ENCODE peak calls at places on chromosomes 1 and 21, in four cellular contexts. One of them, this sample, is unnamed.

GRCh38 chr1:200147094-200147493 is 119.6 kb downstream of the NR5A2 start:
- DNase-seq in GM23248: no peak
- DNase-seq in fibroblast of mammary gland: no peak
- DNase-seq in sigmoid colon: no peak
- DNase-seq in this sample: no peak

GRCh38 chr1:53303651-53304515 is 24.0 kb downstream of the LRP8 start:
- DNase-seq in GM23248: no peak
- DNase-seq in sigmoid colon: no peak
- DNase-seq in fibroblast of mammary gland: no peak
- DNase-seq in this sample: no peak

GRCh38 chr21:45768011-45768740 is 124.7 kb downstream of the PCBP3 start:
- DNase-seq in GM23248: peak
- DNase-seq in sigmoid colon: no peak
- DNase-seq in fibroblast of mammary gland: peak
- DNase-seq in this sample: no peak

GRCh38 chr1:63101336-63101735 is 221.0 kb upstream of the FOXD3 start:
- DNase-seq in sigmoid colon: no peak
- DNase-seq in GM23248: no peak
- DNase-seq in fibroblast of mammary gland: no peak
- DNase-seq in this sample: no peak

GRCh38 chr1:212062832-212063438 is 27.4 kb downstream of the DTL start:
- DNase-seq in GM23248: peak
- DNase-seq in fibroblast of mammary gland: peak
- DNase-seq in sigmoid colon: no peak
- DNase-seq in this sample: peak

GRCh38 chr1:43049487-43049886 is 90.8 kb upstream of the SLC2A1 start:
- DNase-seq in fibroblast of mammary gland: no peak
- DNase-seq in sigmoid colon: no peak
- DNase-seq in GM23248: no peak
- DNase-seq in this sample: no peak

GRCh38 chr1:162141273-162142023 is 72.0 kb downstream of the NOS1AP start:
- DNase-seq in GM23248: peak
- DNase-seq in sigmoid colon: no peak
- DNase-seq in fibroblast of mammary gland: peak
- DNase-seq in this sample: no peak

GRCh38 chr1:183567584-183567983 is 22.7 kb downstream of the NCF2 start:
- DNase-seq in sigmoid colon: no peak
- DNase-seq in fibroblast of mammary gland: peak
- DNase-seq in GM23248: peak
- DNase-seq in this sample: no peak

GRCh38 chr1:111706921-111707320 is 32.3 kb downstream of the INKA2 start:
- DNase-seq in GM23248: no peak
- DNase-seq in fibroblast of mammary gland: peak
- DNase-seq in sigmoid colon: no peak
- DNase-seq in this sample: no peak

GRCh38 chr1:209076688-209077087 is 506.8 kb upstream of the CAMK1G start:
- DNase-seq in fibroblast of mammary gland: peak
- DNase-seq in sigmoid colon: no peak
- DNase-seq in GM23248: peak
- DNase-seq in this sample: no peak

GRCh38 chr21:32886339-32886738 is 114.8 kb upstream of the PAXBP1 start:
- DNase-seq in fibroblast of mammary gland: peak
- DNase-seq in sigmoid colon: no peak
- DNase-seq in GM23248: no peak
- DNase-seq in this sample: peak

GRCh38 chr1:1019122-1019999 is 559 bp upstream of the AGRN start:
- DNase-seq in sigmoid colon: peak
- DNase-seq in fibroblast of mammary gland: peak
- DNase-seq in GM23248: peak
- DNase-seq in this sample: peak

GRCh38 chr1:37497832-37498231 is 16.7 kb downstream of the MEAF6 start:
- DNase-seq in GM23248: no peak
- DNase-seq in fibroblast of mammary gland: no peak
- DNase-seq in sigmoid colon: no peak
- DNase-seq in this sample: no peak

DNA sequence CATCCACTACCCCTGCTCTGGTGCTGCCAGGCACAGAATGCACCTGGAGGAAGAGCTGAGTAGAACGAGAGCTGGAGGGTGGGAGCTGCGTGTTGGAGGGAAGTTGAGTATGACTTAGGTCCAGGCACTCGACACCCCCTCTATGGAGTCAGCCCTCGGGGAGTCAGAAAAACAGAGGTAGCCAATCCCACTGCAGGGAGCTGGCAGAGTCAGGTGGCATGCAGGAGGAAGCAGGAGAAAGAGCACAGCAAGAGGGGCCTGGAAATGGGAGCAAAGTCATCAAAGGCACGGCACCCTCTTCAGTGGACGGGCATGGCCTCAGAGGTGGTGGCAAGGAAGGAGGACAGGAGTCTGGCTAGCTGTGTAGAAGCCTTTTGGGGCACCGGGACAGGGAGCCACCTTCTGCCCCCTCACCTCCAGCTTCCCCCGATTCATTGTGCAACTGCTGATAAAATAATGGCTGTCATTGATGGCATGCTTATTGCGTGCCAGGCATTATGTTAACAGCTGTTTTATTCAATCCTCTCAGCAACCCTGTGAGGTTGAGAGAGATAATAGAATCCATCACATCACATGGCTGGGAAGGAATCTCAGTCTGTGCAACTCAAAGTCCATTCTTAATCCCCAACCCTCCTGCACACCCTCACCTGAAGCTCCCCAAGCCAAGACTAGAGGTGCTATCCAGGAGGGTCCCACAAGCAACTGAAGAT is 42.0 kb downstream of the C1orf198 start:
- DNase-seq in GM23248: no peak
- DNase-seq in fibroblast of mammary gland: no peak
- DNase-seq in sigmoid colon: no peak
- DNase-seq in this sample: no peak
- H3K4me3 ChIP-seq in GM23248: no peak
- H3K4me3 ChIP-seq in fibroblast of mammary gland: no peak
- H3K4me3 ChIP-seq in sigmoid colon: no peak
- H3K4me3 ChIP-seq in this sample: no peak

DNA sequence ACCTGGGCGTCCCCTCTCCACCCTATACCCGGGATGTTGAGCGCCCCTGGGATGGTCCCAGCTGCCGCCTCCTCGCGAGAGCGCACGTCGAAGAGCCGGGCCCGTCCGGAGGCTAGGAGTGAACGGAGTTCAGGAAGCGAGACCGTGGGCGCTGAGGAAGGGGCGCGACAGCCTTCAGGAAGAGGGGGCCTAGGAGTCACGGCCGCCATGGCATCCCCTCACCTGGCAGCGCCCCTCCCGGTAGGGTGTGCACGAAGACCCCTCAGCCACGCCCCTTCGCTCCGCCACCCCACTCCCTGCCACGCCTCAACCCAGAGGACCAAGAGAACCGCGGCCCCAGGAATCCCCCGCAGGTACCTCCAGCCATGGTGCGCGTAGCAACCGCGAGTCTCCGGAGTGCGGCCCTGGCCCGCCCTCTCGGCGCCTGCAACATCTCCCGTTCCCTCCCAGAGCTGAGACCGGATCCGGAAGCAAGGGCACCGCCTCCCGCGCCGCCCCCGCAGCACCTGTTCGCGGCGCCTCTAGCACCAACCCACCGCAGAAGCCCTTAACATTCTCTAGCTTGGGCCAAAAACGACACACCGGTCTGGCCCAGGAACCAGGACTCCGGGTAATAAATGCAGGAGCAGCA is at the start of gene TSTD1:
- DNase-seq in sigmoid colon: no peak
- DNase-seq in GM23248: no peak
- DNase-seq in fibroblast of mammary gland: no peak
- DNase-seq in this sample: peak
- H3K4me3 ChIP-seq in sigmoid colon: peak
- H3K4me3 ChIP-seq in GM23248: no peak
- H3K4me3 ChIP-seq in fibroblast of mammary gland: peak
- H3K4me3 ChIP-seq in this sample: peak

GRCh38 chr1:99265124-99265523 is 832 bp downstream of the PLPPR4 start:
- DNase-seq in sigmoid colon: no peak
- DNase-seq in GM23248: no peak
- DNase-seq in fibroblast of mammary gland: no peak
- DNase-seq in this sample: no peak
- H3K4me3 ChIP-seq in sigmoid colon: no peak
- H3K4me3 ChIP-seq in GM23248: no peak
- H3K4me3 ChIP-seq in fibroblast of mammary gland: no peak
- H3K4me3 ChIP-seq in this sample: no peak

GRCh38 chr1:226677121-226678020 is 61.7 kb downstream of the ITPKB start:
- DNase-seq in GM23248: peak
- DNase-seq in fibroblast of mammary gland: peak
- DNase-seq in sigmoid colon: peak
- DNase-seq in this sample: peak
- H3K4me3 ChIP-seq in GM23248: no peak
- H3K4me3 ChIP-seq in fibroblast of mammary gland: no peak
- H3K4me3 ChIP-seq in sigmoid colon: no peak
- H3K4me3 ChIP-seq in this sample: peak

GRCh38 chr1:8460784-8461183 is 142.9 kb downstream of the SLC45A1 start:
- DNase-seq in sigmoid colon: no peak
- DNase-seq in fibroblast of mammary gland: no peak
- DNase-seq in GM23248: no peak
- DNase-seq in this sample: no peak
- H3K4me3 ChIP-seq in sigmoid colon: no peak
- H3K4me3 ChIP-seq in fibroblast of mammary gland: no peak
- H3K4me3 ChIP-seq in GM23248: no peak
- H3K4me3 ChIP-seq in this sample: no peak

DNA sequence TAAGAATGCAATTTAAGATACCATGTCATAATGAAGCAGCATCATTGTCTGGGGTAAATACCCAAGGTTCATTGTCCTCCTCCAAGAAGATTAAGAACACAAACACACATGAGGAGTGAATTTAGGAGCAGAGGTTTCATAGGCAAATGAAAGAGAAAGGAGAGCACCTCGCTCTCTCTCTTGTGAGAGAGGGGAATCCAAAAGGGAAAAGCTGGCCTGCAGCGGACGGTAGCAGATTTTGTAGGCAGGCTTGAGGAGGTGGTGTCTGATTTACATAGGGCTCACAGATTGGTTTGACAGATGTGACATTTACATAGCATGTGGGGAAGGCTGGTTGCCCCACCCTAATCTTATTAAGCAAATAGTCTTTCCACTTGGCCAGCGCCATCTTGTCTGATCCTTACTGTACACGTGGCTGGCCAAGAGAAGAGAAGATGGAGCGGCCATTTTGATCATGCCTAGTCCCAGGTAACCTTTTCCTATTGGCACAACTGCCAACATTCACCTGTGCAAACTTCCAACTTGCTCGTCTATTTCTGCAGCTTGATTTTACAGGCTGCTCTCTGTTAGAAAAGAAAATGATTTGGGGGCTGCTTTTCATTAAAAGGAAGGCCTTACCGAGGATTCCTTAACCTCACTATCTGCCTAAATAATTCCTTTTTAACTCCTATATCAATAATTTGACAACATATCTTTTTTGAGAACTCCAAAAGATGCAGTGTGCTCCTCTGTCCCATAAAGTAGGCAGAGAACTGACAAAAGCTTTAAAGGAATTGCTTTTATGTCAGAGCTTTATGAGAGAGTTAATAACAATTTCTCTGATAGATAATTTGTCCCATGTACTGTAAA is 16.0 kb upstream of the LRRC7 start:
- DNase-seq in sigmoid colon: no peak
- DNase-seq in GM23248: no peak
- DNase-seq in fibroblast of mammary gland: no peak
- DNase-seq in this sample: no peak
- H3K4me3 ChIP-seq in sigmoid colon: no peak
- H3K4me3 ChIP-seq in GM23248: no peak
- H3K4me3 ChIP-seq in fibroblast of mammary gland: no peak
- H3K4me3 ChIP-seq in this sample: no peak

GRCh38 chr1:156697481-156697880 is 7.9 kb downstream of the CRABP2 start:
- DNase-seq in fibroblast of mammary gland: no peak
- DNase-seq in sigmoid colon: no peak
- DNase-seq in GM23248: no peak
- DNase-seq in this sample: no peak

GRCh38 chr1:156700731-156701130 is 4.7 kb downstream of the CRABP2 start:
- DNase-seq in GM23248: no peak
- DNase-seq in sigmoid colon: no peak
- DNase-seq in fibroblast of mammary gland: no peak
- DNase-seq in this sample: no peak

GRCh38 chr1:156703336-156703735 is 2.0 kb downstream of the CRABP2 start:
- DNase-seq in fibroblast of mammary gland: no peak
- DNase-seq in sigmoid colon: no peak
- DNase-seq in GM23248: no peak
- DNase-seq in this sample: no peak

GRCh38 chr1:156696755-156697154 is 8.6 kb downstream of the CRABP2 start:
- DNase-seq in GM23248: no peak
- DNase-seq in fibroblast of mammary gland: no peak
- DNase-seq in sigmoid colon: no peak
- DNase-seq in this sample: no peak

DNA sequence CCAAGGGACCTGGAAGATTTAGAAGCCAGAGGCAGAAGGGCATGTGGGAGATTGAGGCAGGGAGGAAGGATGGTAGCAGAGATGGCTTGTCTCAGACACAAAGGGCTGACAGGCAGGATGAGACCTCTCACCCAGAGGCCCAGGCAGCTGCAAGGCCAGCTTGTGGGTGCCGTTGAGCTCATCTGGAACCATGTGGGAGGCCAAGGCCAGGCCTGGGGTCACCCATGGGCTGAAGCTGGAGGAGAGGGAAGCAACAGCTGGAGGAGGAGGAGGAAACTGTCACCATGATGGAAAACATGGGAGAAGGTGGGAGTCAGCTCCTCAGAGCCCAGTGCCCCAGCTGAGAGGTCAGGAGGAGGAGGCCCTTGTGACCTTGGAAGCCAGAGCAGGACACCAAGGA is 6.4 kb downstream of the CRABP2 start:
- DNase-seq in fibroblast of mammary gland: no peak
- DNase-seq in sigmoid colon: no peak
- DNase-seq in GM23248: no peak
- DNase-seq in this sample: no peak
- H3K4me3 ChIP-seq in fibroblast of mammary gland: no peak
- H3K4me3 ChIP-seq in sigmoid colon: no peak
- H3K4me3 ChIP-seq in GM23248: no peak
- H3K4me3 ChIP-seq in this sample: no peak

GRCh38 chr1:101996830-101997485 is at the start of gene OLFM3:
- DNase-seq in sigmoid colon: no peak
- DNase-seq in fibroblast of mammary gland: no peak
- DNase-seq in GM23248: peak
- DNase-seq in this sample: no peak
- H3K4me3 ChIP-seq in sigmoid colon: no peak
- H3K4me3 ChIP-seq in fibroblast of mammary gland: no peak
- H3K4me3 ChIP-seq in GM23248: no peak
- H3K4me3 ChIP-seq in this sample: no peak

This sample was measured in CD4-positive, alpha-beta memory T cell.